ENCODE peak calls at places on chromosomes 16 and 17, in seven cellular contexts. M, J, L, E, Y, P and W are unnamed samples.
A peak's percentile ranks its signal among the peaks of the same experiment; 100 is the strongest.

GRCh38 chr17:2564876-2565275 is 28.6 kb upstream of the PAFAH1B1 start:
- DNase-seq in M (no peak), J (no peak), L (no peak), E (no peak), Y (no peak), P (no peak), W (no peak)

GRCh38 chr17:38447502-38448095 is 19.3 kb downstream of the ARHGAP23 start:
- DNase-seq in M (no peak), J (no peak), L (no peak), E (no peak), Y (no peak), P (no peak), W (no peak)

GRCh38 chr16:85019659-85020245 is 7.8 kb upstream of the KIAA0513 start:
- DNase-seq in M (no peak), J (no peak), L (no peak), E (no peak), Y (no peak), P (no peak), W (no peak)

GRCh38 chr16:49587051-49587450 is 213.4 kb downstream of the C16orf78 start:
- DNase-seq in M (no peak), J (no peak), L (no peak), E (peak; percentile 53), Y (peak; percentile 7), P (no peak), W (no peak)

GRCh38 chr16:73949574-73950348 is 346.9 kb upstream of the PSMD7 start:
- DNase-seq in M (no peak), J (no peak), L (no peak), E (no peak), Y (no peak), P (peak; percentile 38), W (no peak)

GRCh38 chr17:82315703-82316358 is 1.6 kb downstream of the CD7 start:
- DNase-seq in M (no peak), J (peak; percentile 58), L (peak; percentile 48), E (no peak), Y (no peak), P (no peak), W (peak; percentile 56)

GRCh38 chr17:5580367-5580766 is 3.9 kb downstream of the NLRP1 start:
- DNase-seq in M (no peak), J (no peak), L (no peak), E (no peak), Y (no peak), P (no peak), W (no peak)

GRCh38 chr16:55120408-55120807 is 189.7 kb downstream of the IRX5 start:
- DNase-seq in M (no peak), J (peak; percentile 33), L (peak; percentile 27), E (no peak), Y (no peak), P (no peak), W (no peak)

GRCh38 chr16:47940466-47940865 is 215.3 kb downstream of the ABCC12 start:
- DNase-seq in M (no peak), J (no peak), L (no peak), E (no peak), Y (no peak), P (no peak), W (no peak)

GRCh38 chr17:41615454-41615853 is 2.9 kb upstream of the KRT16 start:
- DNase-seq in M (no peak), J (peak; percentile 34), L (peak; percentile 62), E (no peak), Y (no peak), P (no peak), W (peak; percentile 35)

GRCh38 chr16:23496826-23497542 is 13.3 kb downstream of the GGA2 start:
- DNase-seq in M (no peak), J (no peak), L (no peak), E (peak; percentile 90), Y (no peak), P (peak; percentile 62), W (no peak)

GRCh38 chr17:68424188-68424587 is 33.1 kb downstream of the WIPI1 start:
- DNase-seq in M (no peak), J (peak; percentile 41), L (peak; percentile 42), E (no peak), Y (no peak), P (no peak), W (no peak)

GRCh38 chr16:31920373-31920772 is 46.8 kb downstream of the ZNF267 start:
- DNase-seq in M (no peak), J (no peak), L (no peak), E (no peak), Y (no peak), P (no peak), W (no peak)

GRCh38 chr16:28990375-28991040 is 5.7 kb downstream of the LAT start:
- DNase-seq in M (no peak), J (no peak), L (no peak), E (no peak), Y (no peak), P (no peak), W (no peak)

GRCh38 chr16:19861811-19862327 is 22.8 kb downstream of the GPRC5B start:
- DNase-seq in M (no peak), J (peak; percentile 91), L (peak; percentile 79), E (no peak), Y (no peak), P (no peak), W (no peak)

GRCh38 chr16:69773255-69773947 is 11.3 kb downstream of the WWP2 start:
- DNase-seq in M (no peak), J (no peak), L (no peak), E (no peak), Y (no peak), P (no peak), W (no peak)

GRCh38 chr17:28867276-28867675 is 12.5 kb downstream of the ERAL1 start:
- DNase-seq in M (no peak), J (no peak), L (no peak), E (no peak), Y (no peak), P (no peak), W (no peak)

GRCh38 chr16:6545329-6545728 is 787.3 kb upstream of the RBFOX1 start:
- DNase-seq in M (no peak), J (no peak), L (no peak), E (no peak), Y (no peak), P (no peak), W (no peak)

GRCh38 chr16:69613283-69614154 is 47.8 kb downstream of the NFAT5 start:
- DNase-seq in M (no peak), J (no peak), L (no peak), E (no peak), Y (no peak), P (no peak), W (no peak)

DNA sequence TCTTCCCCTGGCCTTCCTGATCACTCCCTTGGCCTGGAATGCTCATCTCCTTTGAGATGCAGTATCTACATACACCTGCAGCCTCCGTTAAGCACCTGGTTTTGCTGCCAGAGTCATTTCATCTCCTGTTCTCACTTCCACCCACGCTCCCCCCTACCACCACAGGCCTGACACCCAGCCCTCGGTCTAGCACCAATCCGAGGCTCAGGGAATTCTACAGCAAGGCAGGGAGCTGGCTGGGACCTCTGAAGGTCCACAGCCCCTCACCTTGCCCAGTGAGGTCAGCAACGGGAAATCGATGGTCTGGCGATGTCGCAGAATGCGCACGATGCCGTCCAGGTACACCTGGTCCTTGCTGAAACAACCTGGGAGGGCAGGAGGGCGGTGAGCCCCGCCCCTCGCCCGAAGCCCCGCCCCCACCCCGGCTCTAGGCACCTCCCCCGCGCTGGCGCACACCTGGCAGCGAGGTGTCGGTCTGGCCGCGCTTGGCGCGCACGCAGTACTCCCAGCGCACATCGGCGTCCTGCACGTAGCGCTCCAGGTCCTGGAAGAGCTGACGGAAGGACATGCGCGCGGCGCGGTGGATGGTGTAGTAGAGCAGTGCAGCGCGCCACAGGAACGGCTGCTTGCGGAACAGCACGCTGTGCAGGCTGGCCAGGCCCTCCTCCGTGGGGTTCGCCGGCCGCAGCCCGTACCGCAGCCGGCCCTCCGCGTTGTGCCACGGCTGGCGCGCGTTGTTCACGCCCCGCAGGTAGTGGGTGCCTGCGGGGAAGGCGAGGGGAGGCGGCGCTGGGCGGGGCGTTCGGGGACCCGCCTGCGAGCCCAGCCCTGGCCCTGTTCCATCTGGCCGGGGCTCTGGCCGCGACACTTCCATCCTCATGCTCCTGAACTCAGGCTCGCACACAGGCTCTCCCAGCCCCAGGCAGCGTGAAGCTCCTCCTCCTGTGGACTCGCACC is 5.7 kb downstream of the MATCAP1 start:
- DNase-seq in M (peak; percentile 53), J (peak; percentile 87), L (peak; percentile 98), E (no peak), Y (no peak), P (no peak), W (no peak)
- TF ChIP-seq CTCF in M (no peak), J (peak; percentile 10), L (no peak), E (no peak), Y (no peak), P (peak; percentile 10), W (no peak)

GRCh38 chr16:56332464-56333079 is 92.8 kb downstream of the AMFR start:
- DNase-seq in M (no peak), J (peak; percentile 58), L (peak; percentile 66), E (no peak), Y (peak; percentile 61), P (peak; percentile 49), W (no peak)
- TF ChIP-seq CTCF in M (no peak), J (peak; percentile 38), L (peak; percentile 79), E (no peak), Y (no peak), P (peak; percentile 16), W (no peak)

GRCh38 chr17:704111-704864 is 10.4 kb downstream of the VPS53 start:
- DNase-seq in M (no peak), J (no peak), L (no peak), E (no peak), Y (no peak), P (no peak), W (no peak)

GRCh38 chr17:697682-698081 is 17.0 kb downstream of the VPS53 start:
- DNase-seq in M (no peak), J (no peak), L (no peak), E (no peak), Y (no peak), P (no peak), W (no peak)

GRCh38 chr17:703081-703875 is 11.4 kb downstream of the VPS53 start:
- DNase-seq in M (no peak), J (no peak), L (no peak), E (peak; percentile 50), Y (no peak), P (no peak), W (no peak)

GRCh38 chr17:699350-699749 is 15.3 kb downstream of the VPS53 start:
- DNase-seq in M (no peak), J (no peak), L (no peak), E (no peak), Y (no peak), P (no peak), W (no peak)

DNA sequence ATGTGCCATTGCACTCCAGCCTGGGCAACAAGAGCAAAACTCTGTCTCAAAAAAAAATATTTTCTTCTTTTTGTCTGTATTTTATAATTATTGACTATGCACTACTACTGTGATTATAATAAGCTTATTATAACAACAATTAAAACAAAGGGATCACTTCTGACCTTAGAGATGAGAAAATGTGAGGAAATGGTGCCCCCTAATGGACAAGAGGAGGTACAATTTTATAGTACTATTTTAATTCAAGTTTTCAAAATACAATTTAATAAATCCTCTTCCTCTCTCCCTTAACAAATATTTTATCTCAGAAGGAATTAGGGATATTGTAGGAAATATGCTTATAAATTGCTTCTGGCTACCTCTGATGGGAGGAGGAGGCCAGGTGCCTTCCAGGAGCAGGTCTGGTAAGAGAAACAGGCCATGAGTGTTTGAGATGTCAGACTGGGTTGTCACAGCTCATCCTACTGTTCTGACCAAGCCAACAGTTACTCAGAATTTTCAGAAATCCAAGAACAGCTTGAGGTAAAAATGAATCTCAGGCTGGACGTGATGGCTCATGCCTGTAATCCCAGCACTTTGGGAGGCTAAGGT is 14.0 kb downstream of the VPS53 start:
- DNase-seq in M (peak; percentile 52), J (peak; percentile 38), L (peak; percentile 44), E (peak; percentile 4), Y (no peak), P (no peak), W (no peak)
- TF ChIP-seq CTCF in M (peak; percentile 89), J (peak; percentile 92), L (no peak), E (no peak), Y (peak; percentile 73), P (peak; percentile 71), W (peak; percentile 80)

GRCh38 chr16:64455275-64455674 is 666.6 kb downstream of the CDH11 start:
- DNase-seq in M (peak; percentile 39), J (no peak), L (no peak), E (no peak), Y (no peak), P (no peak), W (no peak)
- TF ChIP-seq CTCF in M (peak; percentile 78), J (no peak), L (no peak), E (no peak), Y (no peak), P (peak; percentile 14), W (no peak)